ENCODE peak calls at places on chromosomes 6 and 20, in seven cellular contexts. Z, M, U, N, P, K and S are unnamed samples.
A peak's percentile ranks its signal among the peaks of the same experiment; 100 is the strongest.

GRCh38 chr6:6525948-6526347 is 62.6 kb upstream of the LY86 start:
- DNase-seq in Z (no peak), M (no peak), U (no peak), N (no peak), P (no peak), K (no peak), S (no peak)

GRCh38 chr6:166595061-166595780 is 8.7 kb upstream of the RAMACL start:
- DNase-seq in Z (no peak), M (peak; percentile 93), U (peak; percentile 88), N (no peak), P (peak; percentile 70), K (no peak), S (peak; percentile 87)

GRCh38 chr6:76810286-76810685 is 653.0 kb downstream of the HTR1B start:
- DNase-seq in Z (no peak), M (no peak), U (no peak), N (no peak), P (no peak), K (no peak), S (peak; percentile 4)

GRCh38 chr6:140178550-140179334 is 804.3 kb upstream of the CITED2 start:
- DNase-seq in Z (no peak), M (peak; percentile 67), U (peak; percentile 40), N (no peak), P (no peak), K (no peak), S (peak; percentile 82)

GRCh38 chr6:2877057-2877882 is 25.8 kb downstream of the SERPINB9 start:
- DNase-seq in Z (no peak), M (peak; percentile 59), U (peak; percentile 52), N (peak; percentile 82), P (no peak), K (no peak), S (no peak)

GRCh38 chr20:31355981-31356380 is 12.4 kb upstream of the DEFB118 start:
- DNase-seq in Z (no peak), M (no peak), U (peak; percentile 1), N (no peak), P (no peak), K (no peak), S (no peak)

GRCh38 chr6:163900570-163900969 is 486.1 kb downstream of the QKI start:
- DNase-seq in Z (no peak), M (peak; percentile 36), U (peak; percentile 59), N (no peak), P (no peak), K (no peak), S (no peak)

GRCh38 chr6:107985701-107986100 is 27.7 kb upstream of the SEC63 start:
- DNase-seq in Z (no peak), M (no peak), U (no peak), N (no peak), P (no peak), K (no peak), S (no peak)

GRCh38 chr6:130288065-130288464 is 65.3 kb upstream of the SAMD3 start:
- DNase-seq in Z (no peak), M (no peak), U (no peak), N (no peak), P (no peak), K (no peak), S (no peak)

GRCh38 chr6:43978473-43979360 is 148.5 kb downstream of the MRPL14 start:
- DNase-seq in Z (no peak), M (no peak), U (no peak), N (no peak), P (no peak), K (no peak), S (peak; percentile 89)

GRCh38 chr6:141460743-141461484 is 671.8 kb upstream of the GJE1 start:
- DNase-seq in Z (no peak), M (no peak), U (no peak), N (no peak), P (no peak), K (no peak), S (no peak)

GRCh38 chr6:157823001-157823522 is at the start of gene SNX9:
- DNase-seq in Z (peak; percentile 74), M (peak; percentile 78), U (no peak), N (peak; percentile 84), P (peak; percentile 90), K (peak; percentile 55), S (peak; percentile 97)

GRCh38 chr20:45579184-45579583 is at the start of gene WFDC8:
- DNase-seq in Z (no peak), M (no peak), U (no peak), N (no peak), P (no peak), K (no peak), S (no peak)

GRCh38 chr6:155100087-155100486 is 105.0 kb downstream of the TIAM2 start:
- DNase-seq in Z (no peak), M (peak; percentile 39), U (no peak), N (peak; percentile 66), P (no peak), K (no peak), S (no peak)

GRCh38 chr20:4041748-4042411 is 26.5 kb upstream of the RNF24 start:
- DNase-seq in Z (no peak), M (peak; percentile 93), U (peak; percentile 87), N (peak; percentile 26), P (no peak), K (no peak), S (peak; percentile 89)

GRCh38 chr6:109290143-109290931 is 91.9 kb downstream of the CD164 start:
- DNase-seq in Z (no peak), M (no peak), U (no peak), N (no peak), P (no peak), K (no peak), S (no peak)

GRCh38 chr20:45545351-45545750 is 1.9 kb downstream of the EPPIN start:
- DNase-seq in Z (no peak), M (no peak), U (no peak), N (no peak), P (no peak), K (no peak), S (no peak)

GRCh38 chr20:3407426-3408250 is at the start of gene DNAAF9:
- DNase-seq in Z (peak; percentile 82), M (peak; percentile 78), U (peak; percentile 45), N (peak; percentile 85), P (peak; percentile 91), K (peak; percentile 68), S (peak; percentile 96)

GRCh38 chr20:53706511-53707031 is 112.9 kb upstream of the ZNF217 start:
- DNase-seq in Z (no peak), M (peak; percentile 90), U (peak; percentile 14), N (no peak), P (no peak), K (no peak), S (peak; percentile 59)